ENCODE peak calls at places on chromosomes 16 and 17, in eight cellular contexts. F is pancreas; C is anterior cingulate cortex; K is ureter; H is activated CD8-positive, alpha-beta memory T cell treated with anti-CD3 and anti-CD28 coated beads for 4 hours; U is caudate nucleus; D is activated CD4-positive, alpha-beta T cell treated with anti-CD3 and anti-CD28 coated beads, Interleukin-2, amount 10 ng/mL, durations not matched to agents 7 days and 5 days; T is RWPE1. X is an unnamed sample.

GRCh38 chr16:48408688-48409087 is 23.5 kb upstream of the SIAH1 start:
- DNase-seq in F (no peak), C (no peak), K (peak; percentile 47), H (no peak), U (no peak), D (no peak), T (no peak), X (peak; percentile 57)

GRCh38 chr17:7842950-7843535 is 9.0 kb downstream of the KDM6B start:
- DNase-seq in F (peak; percentile 67), C (no peak), K (no peak), H (no peak), U (no peak), D (no peak), T (no peak), X (peak; percentile 96)

GRCh38 chr16:89898201-89898967 is 20.3 kb upstream of the MC1R start:
- DNase-seq in F (no peak), C (no peak), K (no peak), H (no peak), U (no peak), D (no peak), T (no peak), X (no peak)

GRCh38 chr17:50817142-50817751 is 18.1 kb upstream of the WFIKKN2 start:
- DNase-seq in F (peak; percentile 60), C (no peak), K (no peak), H (peak; percentile 19), U (no peak), D (peak; percentile 60), T (no peak), X (peak; percentile 24)

GRCh38 chr17:78986048-78986648 is 6.4 kb upstream of the LGALS3BP start:
- DNase-seq in F (no peak), C (no peak), K (no peak), H (no peak), U (no peak), D (peak; percentile 46), T (no peak), X (peak; percentile 56)

GRCh38 chr17:42457107-42457787 is 1.4 kb upstream of the ATP6V0A1 start:
- DNase-seq in F (no peak), C (no peak), K (no peak), H (no peak), U (no peak), D (no peak), T (no peak), X (no peak)

GRCh38 chr17:59373879-59374495 is 42.5 kb downstream of the YPEL2 start:
- DNase-seq in F (no peak), C (no peak), K (no peak), H (no peak), U (no peak), D (no peak), T (no peak), X (peak; percentile 99)

GRCh38 chr17:1111599-1112443 is 68.0 kb downstream of the ABR start:
- DNase-seq in F (no peak), C (peak; percentile 43), K (no peak), H (no peak), U (no peak), D (no peak), T (no peak), X (no peak)

GRCh38 chr17:31318298-31319190 is 2.9 kb downstream of the EVI2A start:
- DNase-seq in F (no peak), C (no peak), K (no peak), H (no peak), U (no peak), D (peak; percentile 61), T (peak; percentile 25), X (peak; percentile 96)

GRCh38 chr17:77501751-77502625 is 361.2 kb downstream of the SEC14L1 start:
- DNase-seq in F (no peak), C (no peak), K (peak; percentile 38), H (no peak), U (no peak), D (peak; percentile 10), T (no peak), X (no peak)

GRCh38 chr16:3259097-3259496 is 2.7 kb upstream of the MEFV start:
- DNase-seq in F (no peak), C (no peak), K (no peak), H (no peak), U (no peak), D (no peak), T (no peak), X (peak; percentile 44)

GRCh38 chr17:37848690-37849616 is 75.3 kb upstream of the TBC1D3K start:
- DNase-seq in F (no peak), C (no peak), K (no peak), H (no peak), U (no peak), D (peak; percentile 52), T (peak; percentile 64), X (peak; percentile 77)

GRCh38 chr17:40122944-40123810 is 1.4 kb downstream of the MSL1 start:
- DNase-seq in F (peak; percentile 62), C (peak; percentile 38), K (peak; percentile 62), H (no peak), U (no peak), D (peak; percentile 71), T (peak; percentile 60), X (no peak)

GRCh38 chr16:80337786-80338185 is 203.0 kb upstream of the DYNLRB2 start:
- DNase-seq in F (no peak), C (no peak), K (no peak), H (no peak), U (no peak), D (no peak), T (no peak), X (no peak)

GRCh38 chr16:12551946-12552345 is 251.7 kb downstream of the CPPED1 start:
- DNase-seq in F (no peak), C (no peak), K (no peak), H (no peak), U (no peak), D (no peak), T (no peak), X (no peak)

GRCh38 chr17:59804910-59805381 is 87.8 kb downstream of the TUBD1 start:
- DNase-seq in F (no peak), C (no peak), K (no peak), H (no peak), U (no peak), D (no peak), T (no peak), X (peak; percentile 66)

GRCh38 chr16:28318042-28318597 is 25.8 kb downstream of the SBK1 start:
- DNase-seq in F (no peak), C (no peak), K (no peak), H (no peak), U (no peak), D (no peak), T (no peak), X (no peak)

GRCh38 chr17:75060434-75061054 is 13.5 kb downstream of the KCTD2 start:
- DNase-seq in F (no peak), C (no peak), K (no peak), H (no peak), U (no peak), D (no peak), T (no peak), X (no peak)

GRCh38 chr16:19203374-19203966 is 35.4 kb downstream of the SYT17 start:
- DNase-seq in F (peak; percentile 64), C (no peak), K (peak; percentile 49), H (no peak), U (no peak), D (no peak), T (no peak), X (no peak)

GRCh38 chr17:42072323-42073187 is 22.2 kb upstream of the C17orf113 start:
- DNase-seq in F (peak; percentile 31), C (no peak), K (no peak), H (no peak), U (no peak), D (no peak), T (no peak), X (no peak)

GRCh38 chr16:85462405-85463227 is 150.5 kb upstream of the GSE1 start:
- DNase-seq in F (peak; percentile 33), C (no peak), K (no peak), H (no peak), U (no peak), D (no peak), T (no peak), X (no peak)

GRCh38 chr17:29212681-29213121 is 32.5 kb upstream of the MYO18A start:
- DNase-seq in F (no peak), C (peak; percentile 49), K (no peak), H (no peak), U (peak; percentile 24), D (no peak), T (no peak), X (peak; percentile 61)

GRCh38 chr16:82665025-82665424 is 38.3 kb downstream of the CDH13 start:
- DNase-seq in F (no peak), C (no peak), K (no peak), H (no peak), U (no peak), D (no peak), T (no peak), X (no peak)

X was measured in fibroblast of mammary gland.